ENCODE peak calls at places on chromosomes 3 and 15, in seven cellular contexts. N is BE2C, V is cardiac septum, W is AG04450, G is stromal cell of bone marrow, K is NCI-H1930, P is H9. I is an unnamed sample.
A peak's percentile ranks its signal among the peaks of the same experiment; 100 is the strongest.

GRCh38 chr3:192866804-192867203 is 50.9 kb downstream of the MB21D2 start:
- DNase-seq in G (no peak), V (no peak), P (no peak), K (no peak), W (no peak), N (no peak), I (no peak)

GRCh38 chr3:15438988-15439387 is 11.6 kb downstream of the EAF1 start:
- DNase-seq in G (peak; percentile 85), V (no peak), K (no peak), N (no peak), P (no peak), W (no peak), I (no peak)

GRCh38 chr15:69957175-69957574 is 140.5 kb downstream of the TLE3 start:
- DNase-seq in P (no peak), G (no peak), W (no peak), N (no peak), V (no peak), K (no peak), I (no peak)

GRCh38 chr3:52055537-52056351 is 627 bp downstream of the DUSP7 start:
- DNase-seq in V (no peak), P (peak; percentile 71), K (no peak), W (no peak), G (peak; percentile 19), N (peak; percentile 61), I (peak; percentile 34)

GRCh38 chr3:123667784-123668183 is 82.9 kb upstream of the HACD2 start:
- DNase-seq in V (no peak), K (no peak), G (no peak), W (no peak), N (no peak), P (no peak), I (no peak)

GRCh38 chr3:123298903-123299302 is 97.2 kb downstream of the SEC22A start:
- DNase-seq in K (no peak), P (no peak), W (no peak), V (no peak), G (peak; percentile 6), N (no peak), I (no peak)

GRCh38 chr15:48112242-48112641 is 8.5 kb upstream of the SLC24A5 start:
- DNase-seq in G (no peak), K (no peak), W (no peak), P (peak; percentile 74), V (no peak), N (peak; percentile 62), I (peak; percentile 15)

GRCh38 chr3:53885239-53885638 is 3.3 kb upstream of the ACTR8 start:
- DNase-seq in G (no peak), V (no peak), N (no peak), P (no peak), K (no peak), W (no peak), I (no peak)

GRCh38 chr3:58570851-58571250 is 6.3 kb downstream of the FAM107A start:
- DNase-seq in W (no peak), G (no peak), P (peak; percentile 10), K (no peak), N (no peak), V (peak; percentile 29), I (no peak)

GRCh38 chr3:49495016-49495415 is 24.9 kb downstream of the DAG1 start:
- DNase-seq in W (no peak), K (no peak), N (no peak), P (no peak), G (no peak), V (no peak), I (no peak)

GRCh38 chr3:120438971-120439370 is 11.8 kb downstream of the FSTL1 start:
- DNase-seq in W (peak; percentile 71), N (no peak), K (no peak), V (peak; percentile 86), G (no peak), P (no peak), I (no peak)

GRCh38 chr3:42164635-42165034 is 73.5 kb downstream of the TRAK1 start:
- DNase-seq in G (no peak), V (no peak), K (no peak), N (no peak), P (no peak), W (no peak), I (no peak)

GRCh38 chr15:77993374-77993911 is 84.1 kb downstream of the TBC1D2B start:
- DNase-seq in P (no peak), V (no peak), K (no peak), N (no peak), G (no peak), W (no peak), I (no peak)

I was measured in progenitor cell of endocrine pancreas.